ENCODE peak calls at places on chromosomes 7 and 10, in four cellular contexts. One of them, this sample, is unnamed.
A peak's percentile ranks its signal among the peaks of the same experiment; 100 is the strongest.

GRCh38 chr7:27202018-27202740 is 2.3 kb upstream of the HOXA13 start:
- DNase-seq in effector memory CD8-positive, alpha-beta T cell: no peak
- DNase-seq in GM10248: no peak
- DNase-seq in MCF 10A: no peak
- DNase-seq in this sample: no peak

GRCh38 chr10:97519342-97519741 is 20.6 kb downstream of the UBTD1 start:
- DNase-seq in effector memory CD8-positive, alpha-beta T cell: no peak
- DNase-seq in GM10248: no peak
- DNase-seq in MCF 10A: no peak
- DNase-seq in this sample: no peak

GRCh38 chr7:17109017-17109416 is 189.4 kb upstream of the AHR start:
- DNase-seq in effector memory CD8-positive, alpha-beta T cell: no peak
- DNase-seq in MCF 10A: peak; percentile 77
- DNase-seq in GM10248: no peak
- DNase-seq in this sample: peak; percentile 64

GRCh38 chr7:104209063-104209462 is 1.2 kb upstream of the ORC5 start:
- DNase-seq in GM10248: no peak
- DNase-seq in MCF 10A: no peak
- DNase-seq in effector memory CD8-positive, alpha-beta T cell: no peak
- DNase-seq in this sample: no peak

GRCh38 chr7:131072505-131073091 is 255.1 kb upstream of the MKLN1 start:
- DNase-seq in GM10248: no peak
- DNase-seq in effector memory CD8-positive, alpha-beta T cell: no peak
- DNase-seq in MCF 10A: peak; percentile 18
- DNase-seq in this sample: peak; percentile 13

GRCh38 chr7:134678115-134678514 is 31.5 kb downstream of the BPGM start:
- DNase-seq in MCF 10A: no peak
- DNase-seq in effector memory CD8-positive, alpha-beta T cell: no peak
- DNase-seq in GM10248: no peak
- DNase-seq in this sample: no peak

GRCh38 chr7:141369422-141369821 is 181.8 kb upstream of the AGK start:
- DNase-seq in GM10248: no peak
- DNase-seq in effector memory CD8-positive, alpha-beta T cell: no peak
- DNase-seq in MCF 10A: no peak
- DNase-seq in this sample: no peak

GRCh38 chr10:4013651-4014085 is 228.7 kb upstream of the KLF6 start:
- DNase-seq in GM10248: peak; percentile 74
- DNase-seq in MCF 10A: no peak
- DNase-seq in effector memory CD8-positive, alpha-beta T cell: peak; percentile 11
- DNase-seq in this sample: no peak

GRCh38 chr7:50733552-50733951 is 49.1 kb downstream of the GRB10 start:
- DNase-seq in MCF 10A: peak; percentile 69
- DNase-seq in GM10248: no peak
- DNase-seq in effector memory CD8-positive, alpha-beta T cell: no peak
- DNase-seq in this sample: peak; percentile 94

GRCh38 chr7:15561840-15562239 is at the start of gene AGMO:
- DNase-seq in MCF 10A: no peak
- DNase-seq in effector memory CD8-positive, alpha-beta T cell: no peak
- DNase-seq in GM10248: no peak
- DNase-seq in this sample: peak; percentile 50

GRCh38 chr10:13767721-13768178 is 181.0 kb downstream of the PRPF18 start:
- DNase-seq in GM10248: no peak
- DNase-seq in effector memory CD8-positive, alpha-beta T cell: no peak
- DNase-seq in MCF 10A: no peak
- DNase-seq in this sample: no peak

GRCh38 chr10:133438711-133439273 is 14.4 kb upstream of the SPRN start:
- DNase-seq in GM10248: peak; percentile 64
- DNase-seq in MCF 10A: peak; percentile 24
- DNase-seq in effector memory CD8-positive, alpha-beta T cell: peak; percentile 22
- DNase-seq in this sample: no peak

GRCh38 chr7:133931053-133931452 is 196.1 kb upstream of the LRGUK start:
- DNase-seq in MCF 10A: no peak
- DNase-seq in effector memory CD8-positive, alpha-beta T cell: no peak
- DNase-seq in GM10248: no peak
- DNase-seq in this sample: peak; percentile 75

GRCh38 chr10:58531084-58531695 is 18.5 kb downstream of the BICC1 start:
- DNase-seq in MCF 10A: peak; percentile 81
- DNase-seq in GM10248: peak; percentile 11
- DNase-seq in effector memory CD8-positive, alpha-beta T cell: peak; percentile 38
- DNase-seq in this sample: peak; percentile 78

GRCh38 chr10:5563991-5564536 is 39.3 kb downstream of the CALML3 start:
- DNase-seq in MCF 10A: peak; percentile 47
- DNase-seq in GM10248: no peak
- DNase-seq in effector memory CD8-positive, alpha-beta T cell: peak; percentile 10
- DNase-seq in this sample: peak; percentile 92

GRCh38 chr7:44158873-44159631 is 17.9 kb upstream of the MYL7 start:
- DNase-seq in GM10248: no peak
- DNase-seq in MCF 10A: no peak
- DNase-seq in effector memory CD8-positive, alpha-beta T cell: no peak
- DNase-seq in this sample: no peak

GRCh38 chr10:103394180-103394579 is 2.1 kb downstream of the ATP5MK start:
- DNase-seq in MCF 10A: no peak
- DNase-seq in GM10248: no peak
- DNase-seq in effector memory CD8-positive, alpha-beta T cell: no peak
- DNase-seq in this sample: no peak

GRCh38 chr10:74825371-74826141 is 844 bp upstream of the KAT6B start:
- DNase-seq in effector memory CD8-positive, alpha-beta T cell: peak; percentile 42
- DNase-seq in GM10248: no peak
- DNase-seq in MCF 10A: no peak
- DNase-seq in this sample: no peak

GRCh38 chr10:28382520-28383269 is 79.8 kb upstream of the MPP7 start:
- DNase-seq in MCF 10A: peak; percentile 12
- DNase-seq in GM10248: no peak
- DNase-seq in effector memory CD8-positive, alpha-beta T cell: no peak
- DNase-seq in this sample: peak; percentile 88

GRCh38 chr10:30413996-30414576 is 19.9 kb upstream of the MAP3K8 start:
- DNase-seq in GM10248: peak; percentile 70
- DNase-seq in effector memory CD8-positive, alpha-beta T cell: peak; percentile 40
- DNase-seq in MCF 10A: peak; percentile 76
- DNase-seq in this sample: peak; percentile 78

GRCh38 chr7:27947581-27948278 is 207.8 kb downstream of the TAX1BP1 start:
- DNase-seq in GM10248: no peak
- DNase-seq in effector memory CD8-positive, alpha-beta T cell: no peak
- DNase-seq in MCF 10A: no peak
- DNase-seq in this sample: no peak

This sample was measured in epithelial cell of esophagus.